ENCODE peak calls at places on chromosomes 7 and 10, in four cellular contexts. J is GM10248, S is neural progenitor cell, F is foreskin fibroblast. U is an unnamed sample.

GRCh38 chr10:122490786-122491680 is 29.7 kb downstream of the HTRA1 start:
- DNase-seq in S (no peak), J (no peak), F (no peak), U (no peak)

GRCh38 chr10:126247454-126247975 is 140.8 kb downstream of the ADAM12 start:
- DNase-seq in J (no peak), S (no peak), F (peak; percentile 97), U (peak; percentile 96)

GRCh38 chr7:93910076-93910994 is 4.0 kb downstream of the GNGT1 start:
- DNase-seq in S (no peak), F (peak; percentile 67), J (no peak), U (peak; percentile 32)

GRCh38 chr10:118955531-118956252 is 73.8 kb upstream of the NANOS1 start:
- DNase-seq in J (no peak), F (no peak), S (peak; percentile 7), U (no peak)

GRCh38 chr7:131903315-131903714 is 346.9 kb upstream of the PODXL start:
- DNase-seq in J (no peak), S (no peak), F (no peak), U (no peak)

GRCh38 chr7:672891-673290 is 53.6 kb upstream of the DNAAF5 start:
- DNase-seq in J (no peak), S (no peak), F (no peak), U (no peak)

GRCh38 chr10:29734640-29734979 is 99.8 kb upstream of the SVIL start:
- DNase-seq in J (no peak), F (no peak), S (no peak), U (no peak)

GRCh38 chr7:151271699-151272355 is 23.3 kb upstream of the SMARCD3 start:
- DNase-seq in F (no peak), S (no peak), J (no peak), U (no peak)

GRCh38 chr7:158021836-158022235 is 565.8 kb downstream of the PTPRN2 start:
- DNase-seq in F (no peak), J (no peak), S (no peak), U (no peak)

GRCh38 chr10:50526185-50526584 is 97.6 kb downstream of the SGMS1 start:
- DNase-seq in J (no peak), F (no peak), S (no peak), U (no peak)

GRCh38 chr7:121187676-121188075 is 141.1 kb upstream of the WNT16 start:
- DNase-seq in J (no peak), F (peak; percentile 24), S (no peak), U (no peak)

GRCh38 chr7:10708447-10708846 is 265.2 kb upstream of the PHF14 start:
- DNase-seq in J (no peak), F (no peak), S (peak; percentile 78), U (no peak)

GRCh38 chr7:102319671-102320070 is 33.0 kb downstream of the SH2B2 start:
- DNase-seq in J (no peak), F (no peak), S (no peak), U (no peak)

GRCh38 chr7:93359520-93360198 is 127.5 kb downstream of the VPS50 start:
- DNase-seq in F (no peak), J (no peak), S (no peak), U (no peak)

GRCh38 chr10:63642808-63643207 is 121.6 kb downstream of the REEP3 start:
- DNase-seq in F (no peak), S (no peak), J (no peak), U (no peak)

GRCh38 chr7:129163875-129164544 is 19.5 kb downstream of the TSPAN33 start:
- DNase-seq in F (peak; percentile 35), J (no peak), S (peak; percentile 57), U (no peak)

GRCh38 chr10:99573806-99574205 is 41.1 kb downstream of the NKX2-3 start:
- DNase-seq in J (no peak), F (no peak), S (no peak), U (no peak)

GRCh38 chr10:132904169-132904813 is 38.1 kb downstream of the CFAP46 start:
- DNase-seq in S (peak; percentile 63), J (peak; percentile 63), F (no peak), U (peak; percentile 44)

GRCh38 chr10:129525408-129525807 is 58.4 kb downstream of the MGMT start:
- DNase-seq in J (no peak), S (no peak), F (peak; percentile 12), U (peak; percentile 49)

GRCh38 chr7:131600578-131600977 is 44.1 kb upstream of the PODXL start:
- DNase-seq in F (no peak), S (peak; percentile 76), J (no peak), U (no peak)

GRCh38 chr7:149495785-149496641 is 1.6 kb downstream of the ZNF746 start:
- DNase-seq in S (no peak), F (peak; percentile 75), J (no peak), U (peak; percentile 45)

GRCh38 chr10:114255227-114255626 is 16.2 kb downstream of the VWA2 start:
- DNase-seq in F (no peak), J (no peak), S (no peak), U (no peak)

GRCh38 chr7:100545636-100546128 is 6.7 kb downstream of the AGFG2 start:
- DNase-seq in S (peak; percentile 27), F (peak; percentile 86), J (peak; percentile 61), U (peak; percentile 79)

GRCh38 chr7:2698581-2699288 is 10.7 kb downstream of the AMZ1 start:
- DNase-seq in J (peak; percentile 92), S (no peak), F (no peak), U (no peak)

GRCh38 chr10:11846542-11846941 is 23.4 kb downstream of the PROSER2 start:
- DNase-seq in S (no peak), J (no peak), F (no peak), U (peak; percentile 74)

GRCh38 chr10:10542368-10542961 is 475.2 kb upstream of the CELF2 start:
- DNase-seq in S (no peak), F (peak; percentile 21), J (no peak), U (no peak)

U was measured in MG63.